ENCODE peak calls at places on chromosomes 12 and 14, in five cellular contexts. Q is thoracic aorta, M is Peyer's patch, P is esophagus muscularis mucosa, A is BJ. T is an unnamed sample.

GRCh38 chr12:72271741-72272661 is at the start of gene TRHDE:
- DNase-seq in M (no peak), P (no peak), Q (no peak), A (no peak), T (peak)

GRCh38 chr12:109458086-109458485 is 19.0 kb downstream of the KCTD10 start:
- DNase-seq in M (no peak), A (no peak), Q (no peak), P (no peak), T (no peak)

GRCh38 chr14:22898302-22898894 is 15.4 kb downstream of the REM2 start:
- DNase-seq in M (no peak), A (peak), P (no peak), Q (no peak), T (no peak)

GRCh38 chr12:44375694-44376093 is 500.4 kb downstream of the NELL2 start:
- DNase-seq in A (no peak), P (no peak), Q (no peak), M (no peak), T (no peak)

GRCh38 chr12:65450610-65451009 is 172.1 kb downstream of the MSRB3 start:
- DNase-seq in Q (no peak), M (no peak), A (no peak), P (no peak), T (no peak)

GRCh38 chr12:96578526-96579125 is 89.2 kb downstream of the CFAP54 start:
- DNase-seq in M (no peak), P (no peak), Q (no peak), A (peak), T (no peak)

GRCh38 chr12:93441111-93441616 is 583 bp downstream of the UBE2N start:
- DNase-seq in P (no peak), M (peak), Q (no peak), A (no peak), T (peak)

GRCh38 chr12:119266963-119267362 is 67.6 kb upstream of the CCDC60 start:
- DNase-seq in M (no peak), A (no peak), Q (no peak), P (no peak), T (no peak)

GRCh38 chr12:2110841-2111566 is 58.2 kb downstream of the CACNA1C start:
- DNase-seq in Q (no peak), M (no peak), A (no peak), P (no peak), T (no peak)

GRCh38 chr14:24339284-24340151 is at the start of gene RIPK3:
- DNase-seq in A (no peak), M (peak), Q (no peak), P (no peak), T (peak)

GRCh38 chr14:51860836-51861583 is 598 bp downstream of the GNG2 start:
- DNase-seq in A (no peak), Q (no peak), M (no peak), P (no peak), T (no peak)

GRCh38 chr12:28415755-28416154 is 225.5 kb downstream of the CCDC91 start:
- DNase-seq in Q (no peak), P (no peak), A (peak), M (no peak), T (no peak)

GRCh38 chr12:104632724-104633181 is 176.0 kb downstream of the CHST11 start:
- DNase-seq in P (no peak), M (no peak), Q (no peak), A (no peak), T (no peak)

GRCh38 chr12:104628338-104629135 is 171.8 kb downstream of the CHST11 start:
- DNase-seq in Q (no peak), M (no peak), A (no peak), P (no peak), T (no peak)

GRCh38 chr12:104627975-104628322 is 171.2 kb downstream of the CHST11 start:
- DNase-seq in Q (no peak), M (no peak), P (no peak), A (no peak), T (no peak)

GRCh38 chr12:104627231-104627974 is 170.7 kb downstream of the CHST11 start:
- DNase-seq in P (no peak), Q (no peak), A (no peak), M (no peak), T (no peak)

GRCh38 chr12:104630230-104630670 is 173.5 kb downstream of the CHST11 start:
- DNase-seq in Q (no peak), M (no peak), P (no peak), A (no peak), T (no peak)
- H3K4me3 ChIP-seq in Q (no peak), M (no peak), P (no peak), A (no peak), T (no peak)

GRCh38 chr12:34105392-34105933 is 83.2 kb downstream of the ALG10 start:
- DNase-seq in Q (no peak), P (no peak), M (no peak), A (no peak), T (no peak)
- TF ChIP-seq CTCF in Q (no peak), P (no peak), M (no peak), A (no peak), T (no peak)

DNA sequence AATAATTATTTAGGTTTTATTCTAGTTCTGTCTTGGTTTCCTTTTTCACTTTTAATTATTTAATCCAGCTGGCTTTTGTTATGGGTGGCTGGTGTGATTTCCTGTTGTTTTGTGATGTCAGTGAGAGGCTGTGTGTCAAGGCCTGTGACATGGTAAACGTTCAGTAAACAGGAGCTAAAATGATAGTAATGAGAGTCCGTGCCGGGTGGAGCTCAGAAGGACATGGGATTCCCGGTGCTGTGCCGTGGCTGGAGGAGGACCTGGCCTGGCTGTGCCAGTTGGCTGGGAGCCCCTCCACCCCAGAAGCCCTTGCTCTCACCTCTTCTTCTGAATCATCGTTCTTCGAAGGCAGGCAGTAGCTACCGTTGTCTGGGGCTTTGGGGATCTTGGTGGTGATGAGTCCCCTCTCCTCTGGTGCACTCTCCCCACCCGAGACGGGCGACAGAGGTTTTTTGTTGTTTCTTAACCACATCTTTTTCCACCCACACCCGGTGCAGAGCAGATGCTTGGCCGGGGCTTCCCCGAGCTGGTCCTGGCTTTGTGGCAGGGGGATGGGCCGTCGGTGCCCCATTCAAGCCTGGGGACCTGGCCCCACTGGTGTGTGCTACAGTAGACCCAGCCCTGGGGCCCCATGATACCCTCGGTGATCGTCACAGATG is 29.1 kb downstream of the SH2B3 start:
- DNase-seq in P (peak), A (no peak), M (peak), Q (no peak), T (peak)
- H3K4me3 ChIP-seq in P (peak), A (no peak), M (peak), Q (peak), T (no peak)

GRCh38 chr12:121331268-121331667 is 20.9 kb downstream of the ANAPC5 start:
- DNase-seq in A (no peak), Q (no peak), P (no peak), M (no peak), T (no peak)
- TF ChIP-seq CTCF in A (no peak), Q (no peak), P (no peak), M (no peak), T (no peak)

DNA sequence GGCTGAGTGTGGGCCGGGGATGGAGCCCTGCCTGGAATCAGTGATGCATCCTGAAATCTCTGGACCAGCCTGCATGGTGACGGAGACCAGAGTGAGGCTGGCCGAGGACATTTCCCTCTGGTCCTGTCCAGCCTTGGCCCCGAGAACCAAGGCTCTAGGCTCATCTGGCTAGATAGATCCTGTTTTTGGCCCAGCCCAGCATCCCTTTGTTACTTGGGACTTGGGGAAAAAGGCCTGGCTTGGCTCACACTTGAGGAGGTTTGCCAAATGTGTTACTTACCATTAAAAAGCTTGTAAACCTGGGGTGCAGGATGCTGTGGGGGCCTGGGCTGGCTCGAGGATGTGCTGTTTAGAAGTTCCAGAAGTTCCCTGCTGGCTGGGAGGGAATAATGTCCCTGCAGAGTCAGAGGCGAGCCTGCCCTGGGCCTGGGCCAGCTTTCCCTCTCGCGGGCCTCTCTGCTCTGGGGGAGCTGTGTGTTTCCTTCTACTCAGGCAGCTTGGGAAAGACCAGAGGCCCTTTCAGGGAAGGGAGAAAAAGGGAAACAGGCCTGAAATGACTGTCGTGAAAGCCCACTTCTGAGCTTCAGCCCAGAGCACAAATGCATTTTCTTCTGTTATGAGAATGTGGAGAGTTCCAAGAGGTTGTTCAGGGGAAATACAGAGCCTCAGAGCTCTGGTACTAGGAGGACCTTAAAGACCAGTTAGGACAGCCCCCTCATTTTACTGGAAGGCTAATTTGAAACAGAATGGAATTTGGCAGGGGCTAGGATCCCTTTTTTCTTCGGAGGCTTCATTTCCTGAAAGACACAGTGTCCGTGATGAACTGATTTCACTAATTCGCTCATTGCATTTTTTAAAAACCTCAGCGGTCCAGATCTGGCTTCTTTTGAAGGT is 47.2 kb upstream of the CTDSP2 start:
- DNase-seq in P (peak), A (peak), M (peak), Q (peak), T (peak)
- H3K4me3 ChIP-seq in P (peak), A (no peak), M (no peak), Q (peak), T (no peak)

GRCh38 chr14:90815567-90815816 is 738 bp downstream of the TTC7B start:
- DNase-seq in P (no peak), A (no peak), Q (no peak), M (no peak), T (no peak)

GRCh38 chr14:90814806-90815566 is 1.2 kb downstream of the TTC7B start:
- DNase-seq in M (no peak), A (no peak), Q (no peak), P (no peak), T (no peak)

GRCh38 chr14:90818715-90819114 is 2.5 kb upstream of the TTC7B start:
- DNase-seq in A (no peak), P (no peak), Q (no peak), M (no peak), T (no peak)

GRCh38 chr14:90816686-90817436 is 631 bp upstream of the TTC7B start:
- DNase-seq in A (no peak), Q (no peak), P (no peak), M (no peak), T (no peak)

DNA sequence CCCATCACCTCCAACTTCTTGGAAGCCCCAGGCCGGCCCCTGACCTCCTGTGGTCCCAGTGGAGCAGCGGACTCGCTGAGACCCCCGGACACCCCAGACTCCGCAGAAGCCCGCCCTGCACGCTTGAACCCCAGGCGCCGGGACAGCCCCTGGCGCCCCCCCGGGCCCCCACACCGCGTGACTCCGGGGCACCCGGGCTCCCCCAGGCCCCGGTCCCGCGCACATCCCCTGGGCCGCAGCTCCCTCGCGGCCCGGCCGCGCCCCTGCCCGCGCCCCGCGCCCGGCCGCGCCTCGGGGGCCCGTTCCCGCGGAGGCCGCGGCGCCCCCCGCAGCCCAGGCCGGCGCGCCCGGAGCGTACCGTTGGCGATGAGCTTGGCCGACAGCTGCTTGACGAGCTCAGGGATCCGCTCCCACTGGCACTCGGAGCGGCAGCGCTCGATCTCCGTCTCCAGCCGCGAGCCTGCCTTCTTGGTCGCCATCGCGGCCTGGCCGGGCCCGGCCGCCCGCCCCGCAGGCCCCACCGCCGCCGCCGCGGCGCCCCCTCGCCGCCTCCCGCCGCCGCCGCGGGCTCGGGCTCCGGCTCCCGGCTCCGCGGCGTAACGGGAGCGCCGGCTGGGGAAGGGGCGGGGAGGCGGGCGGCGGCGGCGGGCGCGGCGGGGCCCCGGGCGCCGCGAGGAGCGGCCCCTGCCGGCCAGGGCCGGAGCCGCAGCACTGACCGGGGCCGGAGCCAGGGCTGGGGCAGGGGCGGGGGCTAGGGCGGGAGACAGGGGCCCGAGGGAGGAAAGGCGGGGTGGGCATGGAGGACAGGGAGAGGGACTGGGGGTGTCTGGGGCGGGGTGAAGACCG is at the start of gene TTC7B:
- DNase-seq in M (no peak), Q (no peak), A (no peak), P (no peak), T (no peak)
- TF ChIP-seq CTCF in M (no peak), Q (peak), A (peak), P (peak), T (no peak)

GRCh38 chr12:98465950-98466349 is 49.4 kb upstream of the TMPO start:
- DNase-seq in M (no peak), Q (no peak), P (no peak), A (no peak), T (no peak)

GRCh38 chr12:98464155-98464554 is 51.2 kb upstream of the TMPO start:
- DNase-seq in P (no peak), M (no peak), A (no peak), Q (no peak), T (no peak)

GRCh38 chr12:98469108-98469507 is 46.3 kb upstream of the TMPO start:
- DNase-seq in Q (no peak), A (no peak), P (no peak), M (no peak), T (no peak)

GRCh38 chr12:98466970-98467369 is 48.4 kb upstream of the TMPO start:
- DNase-seq in M (no peak), P (no peak), Q (no peak), A (no peak), T (no peak)

DNA sequence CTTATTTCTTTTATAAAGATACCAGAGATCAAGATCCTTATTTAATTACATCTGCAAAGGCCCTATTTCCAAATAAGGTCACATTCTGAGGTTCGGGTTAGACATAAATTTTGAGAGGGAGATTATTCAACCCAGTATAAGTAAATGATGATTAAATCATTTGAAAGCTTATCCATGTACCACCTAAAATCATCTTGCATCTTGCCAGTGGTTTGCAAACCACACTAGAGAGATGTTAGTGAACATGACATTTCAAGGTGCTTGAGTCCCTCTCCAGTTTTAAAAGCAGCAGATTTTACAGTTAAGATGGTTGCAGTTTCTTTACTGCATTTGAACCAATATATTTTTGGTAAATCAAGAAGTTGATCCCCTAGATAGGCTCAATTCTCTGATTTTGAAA is 49.9 kb upstream of the TMPO start:
- DNase-seq in M (no peak), Q (no peak), A (no peak), P (no peak), T (no peak)
- H3K4me3 ChIP-seq in M (no peak), Q (no peak), A (no peak), P (no peak), T (no peak)

T was measured in colonic mucosa.